ENCODE peak calls at places on chromosomes 7 and 10, in eight cellular contexts. X is A172; D is activated CD4-positive, alpha-beta T cell treated with anti-CD3 and anti-CD28 coated beads, Interleukin-2, amount 50 U/mL, for 24 hours; A is fibroblast of the aortic adventitia; C is stimulated activated CD4-positive, alpha-beta T cell treated with anti-CD3 and anti-CD28 coated beads, Interleukin-15, amount 100 ng/mL, for 1 hour; B is kidney; G is NCI-H460; Y is sigmoid colon. Z is an unnamed sample.

GRCh38 chr10:117246997-117247667 is 6.2 kb downstream of the SLC18A2 start:
- DNase-seq in G (no peak), A (no peak), B (no peak), C (no peak), Y (no peak), X (no peak), D (no peak), Z (no peak)

GRCh38 chr10:2897619-2898508 is 169.5 kb upstream of the PFKP start:
- DNase-seq in D (no peak), B (no peak), A (peak), X (peak), G (no peak), C (no peak), Y (no peak), Z (no peak)

GRCh38 chr10:48451969-48452878 is 145.7 kb downstream of the MAPK8 start:
- DNase-seq in X (no peak), G (no peak), Y (no peak), B (peak), A (no peak), D (no peak), C (no peak), Z (no peak)

GRCh38 chr10:24202181-24202570 is 6.8 kb upstream of the KIAA1217 start:
- DNase-seq in Y (no peak), D (no peak), G (no peak), C (no peak), A (no peak), B (peak), X (no peak), Z (no peak)

GRCh38 chr7:157080111-157080730 is 58.5 kb upstream of the UBE3C start:
- DNase-seq in C (no peak), D (no peak), A (no peak), Y (peak), G (no peak), X (peak), B (peak), Z (no peak)

GRCh38 chr10:78866731-78867554 is 201.8 kb upstream of the ZMIZ1 start:
- DNase-seq in X (no peak), A (no peak), Y (peak), D (no peak), C (no peak), G (no peak), B (no peak), Z (no peak)

GRCh38 chr7:24756545-24756988 is 697 bp downstream of the GSDME start:
- DNase-seq in G (no peak), X (peak), C (no peak), B (no peak), A (no peak), Y (no peak), D (no peak), Z (no peak)

GRCh38 chr7:30968747-30969603 is 5.2 kb downstream of the GHRHR start:
- DNase-seq in Y (peak), C (no peak), A (no peak), D (no peak), G (no peak), X (no peak), B (no peak), Z (no peak)

GRCh38 chr7:110442386-110442837 is 648.5 kb upstream of the LRRN3 start:
- DNase-seq in G (peak), Y (no peak), B (no peak), C (no peak), X (peak), D (no peak), A (no peak), Z (peak)

GRCh38 chr7:156725982-156726381 is 85.4 kb downstream of the RNF32 start:
- DNase-seq in C (no peak), B (no peak), Y (no peak), X (no peak), A (peak), G (no peak), D (no peak), Z (peak)

GRCh38 chr10:89364533-89364932 is 13.3 kb upstream of the IFIT1B start:
- DNase-seq in D (no peak), C (no peak), Y (no peak), A (no peak), G (no peak), X (no peak), B (no peak), Z (no peak)

GRCh38 chr10:71252195-71252594 is 39.8 kb downstream of the UNC5B start:
- DNase-seq in G (no peak), A (no peak), B (no peak), Y (no peak), C (no peak), D (no peak), X (no peak), Z (no peak)

GRCh38 chr10:26881600-26882331 is 21.0 kb upstream of the ABI1 start:
- DNase-seq in D (no peak), A (peak), B (no peak), X (peak), G (peak), Y (no peak), C (no peak), Z (peak)

GRCh38 chr7:108455524-108455832 is 758 bp downstream of the NRCAM start:
- DNase-seq in X (no peak), Y (no peak), D (no peak), B (peak), C (no peak), G (no peak), A (no peak), Z (peak)

GRCh38 chr7:24216576-24217116 is 67.3 kb upstream of the NPY start:
- DNase-seq in Y (no peak), G (no peak), B (no peak), C (no peak), D (no peak), X (peak), A (peak), Z (peak)

GRCh38 chr10:80463868-80464267 is 9.8 kb downstream of the TSPAN14 start:
- DNase-seq in B (peak), Y (peak), X (no peak), A (no peak), G (no peak), C (no peak), D (no peak), Z (no peak)

GRCh38 chr7:138961159-138961558 is 20.0 kb downstream of the KIAA1549 start:
- DNase-seq in G (no peak), D (no peak), X (no peak), Y (no peak), C (no peak), A (peak), B (no peak), Z (peak)

GRCh38 chr10:5419466-5420094 is 7.2 kb downstream of the NET1 start:
- DNase-seq in D (no peak), C (no peak), A (no peak), B (no peak), X (peak), G (no peak), Y (no peak), Z (no peak)

GRCh38 chr7:115679976-115680375 is 350.6 kb downstream of the TFEC start:
- DNase-seq in Y (no peak), G (peak), C (no peak), A (peak), B (no peak), D (no peak), X (peak), Z (peak)

Z was measured in MCF 10A.